ENCODE peak calls at places on chromosome 11, in nine cellular contexts. One of them, this sample, is unnamed.

GRCh38 chr11:122796128-122796717 is 42.1 kb upstream of the CRTAM start:
- DNase-seq in sigmoid colon: no peak
- DNase-seq in WTC11: peak
- DNase-seq in tibial artery: no peak
- DNase-seq in psoas muscle: peak
- DNase-seq in fibroblast of pulmonary artery: peak
- DNase-seq in mammary epithelial cell: no peak
- DNase-seq in astrocyte of the spinal cord: no peak
- DNase-seq in heart right ventricle: peak
- DNase-seq in this sample: peak

GRCh38 chr11:131122448-131122847 is 206.2 kb upstream of the SNX19 start:
- DNase-seq in tibial artery: no peak
- DNase-seq in heart right ventricle: no peak
- DNase-seq in fibroblast of pulmonary artery: no peak
- DNase-seq in WTC11: no peak
- DNase-seq in sigmoid colon: no peak
- DNase-seq in mammary epithelial cell: no peak
- DNase-seq in psoas muscle: no peak
- DNase-seq in astrocyte of the spinal cord: no peak
- DNase-seq in this sample: no peak

GRCh38 chr11:61797263-61797944 is 4.7 kb downstream of the FEN1 start:
- DNase-seq in heart right ventricle: peak
- DNase-seq in mammary epithelial cell: peak
- DNase-seq in tibial artery: peak
- DNase-seq in WTC11: peak
- DNase-seq in psoas muscle: peak
- DNase-seq in fibroblast of pulmonary artery: peak
- DNase-seq in sigmoid colon: peak
- DNase-seq in astrocyte of the spinal cord: peak
- DNase-seq in this sample: peak

GRCh38 chr11:124920870-124921609 is 2.0 kb downstream of the HEPN1 start:
- DNase-seq in astrocyte of the spinal cord: peak
- DNase-seq in tibial artery: peak
- DNase-seq in psoas muscle: peak
- DNase-seq in fibroblast of pulmonary artery: peak
- DNase-seq in WTC11: peak
- DNase-seq in heart right ventricle: peak
- DNase-seq in mammary epithelial cell: peak
- DNase-seq in sigmoid colon: peak
- DNase-seq in this sample: peak

GRCh38 chr11:133821776-133822175 is 23.5 kb downstream of the SPATA19 start:
- DNase-seq in psoas muscle: no peak
- DNase-seq in fibroblast of pulmonary artery: peak
- DNase-seq in heart right ventricle: peak
- DNase-seq in astrocyte of the spinal cord: no peak
- DNase-seq in tibial artery: no peak
- DNase-seq in mammary epithelial cell: no peak
- DNase-seq in WTC11: peak
- DNase-seq in sigmoid colon: no peak
- DNase-seq in this sample: peak

GRCh38 chr11:11740081-11740702 is 101.6 kb upstream of the USP47 start:
- DNase-seq in heart right ventricle: no peak
- DNase-seq in psoas muscle: no peak
- DNase-seq in mammary epithelial cell: no peak
- DNase-seq in sigmoid colon: no peak
- DNase-seq in astrocyte of the spinal cord: no peak
- DNase-seq in fibroblast of pulmonary artery: no peak
- DNase-seq in WTC11: no peak
- DNase-seq in tibial artery: no peak
- DNase-seq in this sample: no peak

GRCh38 chr11:11972942-11973341 is 35.5 kb downstream of the DKK3 start:
- DNase-seq in sigmoid colon: no peak
- DNase-seq in psoas muscle: no peak
- DNase-seq in heart right ventricle: no peak
- DNase-seq in mammary epithelial cell: no peak
- DNase-seq in astrocyte of the spinal cord: no peak
- DNase-seq in tibial artery: no peak
- DNase-seq in WTC11: no peak
- DNase-seq in fibroblast of pulmonary artery: no peak
- DNase-seq in this sample: no peak

GRCh38 chr11:124831897-124832296 is 31.7 kb upstream of the MSANTD2 start:
- DNase-seq in mammary epithelial cell: no peak
- DNase-seq in WTC11: no peak
- DNase-seq in psoas muscle: no peak
- DNase-seq in astrocyte of the spinal cord: no peak
- DNase-seq in heart right ventricle: no peak
- DNase-seq in sigmoid colon: no peak
- DNase-seq in tibial artery: no peak
- DNase-seq in fibroblast of pulmonary artery: no peak
- DNase-seq in this sample: no peak

GRCh38 chr11:131658952-131659351 is 288.5 kb downstream of the NTM start:
- DNase-seq in mammary epithelial cell: no peak
- DNase-seq in fibroblast of pulmonary artery: no peak
- DNase-seq in WTC11: no peak
- DNase-seq in psoas muscle: no peak
- DNase-seq in tibial artery: no peak
- DNase-seq in heart right ventricle: no peak
- DNase-seq in astrocyte of the spinal cord: no peak
- DNase-seq in sigmoid colon: no peak
- DNase-seq in this sample: no peak

GRCh38 chr11:60754887-60755286 is 1.8 kb upstream of the MS4A15 start:
- DNase-seq in tibial artery: no peak
- DNase-seq in psoas muscle: no peak
- DNase-seq in WTC11: no peak
- DNase-seq in mammary epithelial cell: no peak
- DNase-seq in fibroblast of pulmonary artery: no peak
- DNase-seq in sigmoid colon: no peak
- DNase-seq in heart right ventricle: no peak
- DNase-seq in astrocyte of the spinal cord: no peak
- DNase-seq in this sample: no peak

GRCh38 chr11:60753309-60753708 is 3.4 kb upstream of the MS4A15 start:
- DNase-seq in fibroblast of pulmonary artery: no peak
- DNase-seq in tibial artery: peak
- DNase-seq in sigmoid colon: no peak
- DNase-seq in WTC11: no peak
- DNase-seq in astrocyte of the spinal cord: no peak
- DNase-seq in mammary epithelial cell: no peak
- DNase-seq in psoas muscle: no peak
- DNase-seq in heart right ventricle: no peak
- DNase-seq in this sample: no peak

GRCh38 chr11:60757231-60757800 is 649 bp downstream of the MS4A15 start:
- DNase-seq in heart right ventricle: no peak
- DNase-seq in sigmoid colon: no peak
- DNase-seq in tibial artery: no peak
- DNase-seq in mammary epithelial cell: no peak
- DNase-seq in psoas muscle: no peak
- DNase-seq in fibroblast of pulmonary artery: no peak
- DNase-seq in WTC11: no peak
- DNase-seq in astrocyte of the spinal cord: no peak
- DNase-seq in this sample: no peak

GRCh38 chr11:60761436-60762190 is 4.9 kb downstream of the MS4A15 start:
- DNase-seq in psoas muscle: no peak
- DNase-seq in WTC11: no peak
- DNase-seq in astrocyte of the spinal cord: no peak
- DNase-seq in mammary epithelial cell: no peak
- DNase-seq in fibroblast of pulmonary artery: no peak
- DNase-seq in heart right ventricle: no peak
- DNase-seq in sigmoid colon: no peak
- DNase-seq in tibial artery: no peak
- DNase-seq in this sample: no peak

DNA sequence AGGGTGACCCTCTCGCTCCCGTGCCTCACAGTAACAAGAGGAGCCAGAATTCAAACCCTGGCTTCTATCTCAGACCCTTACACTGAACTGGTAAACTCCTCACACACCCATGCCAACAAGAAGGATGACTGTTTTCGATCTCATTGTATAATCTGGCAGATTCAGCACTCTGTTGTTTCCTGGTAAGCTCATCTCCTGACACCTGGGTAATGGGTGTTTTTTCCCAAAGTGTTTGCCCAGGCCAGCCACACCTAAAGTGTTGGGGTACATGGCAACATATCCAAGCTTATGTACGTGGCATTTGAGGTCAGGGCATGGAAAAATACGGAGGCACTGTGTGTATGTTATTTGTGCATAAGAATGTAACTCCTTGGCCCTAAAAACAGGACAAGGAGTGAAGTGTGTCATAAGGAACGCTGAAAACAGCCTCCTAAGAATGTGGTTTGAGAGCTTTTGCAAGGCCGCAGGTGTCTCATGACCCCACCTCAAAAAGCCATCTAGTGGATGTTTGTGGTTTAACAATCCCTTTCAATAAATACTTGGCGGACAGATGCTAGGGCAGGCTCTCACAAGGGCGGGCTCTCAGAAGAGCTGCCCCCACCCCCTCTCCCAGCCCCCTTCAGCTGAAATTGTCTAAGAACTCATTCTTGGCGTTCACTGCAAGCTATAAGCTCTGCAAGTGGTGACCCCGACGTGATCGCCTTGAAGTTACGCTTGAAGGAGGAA is at the start of gene MS4A15:
- DNase-seq in heart right ventricle: no peak
- DNase-seq in WTC11: no peak
- DNase-seq in sigmoid colon: no peak
- DNase-seq in astrocyte of the spinal cord: peak
- DNase-seq in psoas muscle: no peak
- DNase-seq in tibial artery: no peak
- DNase-seq in fibroblast of pulmonary artery: peak
- DNase-seq in mammary epithelial cell: peak
- DNase-seq in this sample: no peak
- TF ChIP-seq CTCF in heart right ventricle: no peak
- TF ChIP-seq CTCF in WTC11: peak
- TF ChIP-seq CTCF in sigmoid colon: no peak
- TF ChIP-seq CTCF in astrocyte of the spinal cord: peak
- TF ChIP-seq CTCF in psoas muscle: no peak
- TF ChIP-seq CTCF in tibial artery: no peak
- TF ChIP-seq CTCF in fibroblast of pulmonary artery: peak
- TF ChIP-seq CTCF in mammary epithelial cell: peak
- TF ChIP-seq CTCF in this sample: peak

DNA sequence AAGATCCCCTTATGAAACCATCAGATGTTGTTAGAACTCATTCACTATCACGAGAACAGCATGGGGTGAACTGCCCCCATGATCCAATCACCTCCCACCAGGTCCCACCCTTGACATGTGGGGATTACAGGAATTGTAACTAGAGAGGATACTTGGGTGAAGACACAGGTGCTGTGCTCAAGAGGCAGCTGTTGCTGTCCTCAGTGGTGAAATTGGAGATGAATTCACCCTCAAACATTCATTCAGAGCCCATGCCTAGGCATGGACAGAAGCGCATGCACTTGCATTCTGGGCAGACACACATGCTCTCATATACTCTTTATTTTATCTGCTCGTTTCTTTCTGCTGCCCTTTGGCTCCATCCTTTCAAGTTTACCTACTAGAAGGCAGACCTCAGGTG is 385.0 kb downstream of the INSC start:
- DNase-seq in tibial artery: no peak
- DNase-seq in sigmoid colon: no peak
- DNase-seq in astrocyte of the spinal cord: no peak
- DNase-seq in psoas muscle: no peak
- DNase-seq in heart right ventricle: no peak
- DNase-seq in fibroblast of pulmonary artery: no peak
- DNase-seq in mammary epithelial cell: no peak
- DNase-seq in WTC11: no peak
- DNase-seq in this sample: no peak
- TF ChIP-seq CTCF in tibial artery: no peak
- TF ChIP-seq CTCF in sigmoid colon: no peak
- TF ChIP-seq CTCF in astrocyte of the spinal cord: no peak
- TF ChIP-seq CTCF in psoas muscle: no peak
- TF ChIP-seq CTCF in heart right ventricle: no peak
- TF ChIP-seq CTCF in fibroblast of pulmonary artery: no peak
- TF ChIP-seq CTCF in mammary epithelial cell: no peak
- TF ChIP-seq CTCF in WTC11: no peak
- TF ChIP-seq CTCF in this sample: no peak

DNA sequence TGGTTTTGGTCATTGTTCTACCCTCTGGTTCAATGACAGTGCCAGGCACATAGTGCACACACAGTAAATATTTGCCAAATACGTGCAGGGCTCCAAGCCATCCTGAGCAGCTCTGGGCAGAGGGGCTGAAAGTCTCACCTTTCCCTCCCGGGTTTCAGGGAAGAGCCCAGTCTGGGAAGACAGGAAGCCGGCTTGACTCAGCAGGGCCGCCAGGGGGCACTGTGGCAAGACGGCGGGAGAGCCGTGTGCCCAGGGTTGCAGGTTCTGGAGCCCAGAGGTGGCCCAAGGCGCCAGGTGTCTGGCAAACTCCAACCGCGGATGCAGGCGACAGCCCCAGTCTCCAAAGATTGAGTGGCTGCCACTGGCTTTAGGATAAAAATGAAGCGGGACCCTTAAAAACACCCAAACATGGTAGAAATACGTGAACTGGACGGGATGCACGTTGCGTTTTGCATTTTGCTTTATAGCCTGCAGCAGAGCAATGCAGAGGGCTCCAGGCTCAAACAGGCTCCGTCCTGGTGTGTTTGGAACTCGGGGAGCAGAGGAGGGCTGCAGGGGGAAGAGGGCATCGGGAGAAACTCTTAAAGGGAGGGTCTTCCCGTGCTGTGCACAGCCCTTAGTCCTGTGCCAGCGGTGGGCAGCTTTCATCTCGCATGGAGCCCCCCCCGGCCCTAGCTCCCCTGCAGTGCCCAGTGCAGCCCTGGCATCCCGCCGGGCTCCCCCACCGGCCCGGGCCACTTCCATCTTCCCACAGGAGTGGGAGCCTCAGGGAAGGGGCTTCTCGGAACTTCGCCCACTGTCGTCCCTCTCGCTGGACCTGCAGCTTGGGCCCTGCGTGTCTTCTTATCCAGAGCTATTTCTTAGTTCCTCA is 10.7 kb downstream of the KRTAP5-5 start:
- DNase-seq in psoas muscle: no peak
- DNase-seq in WTC11: peak
- DNase-seq in sigmoid colon: peak
- DNase-seq in astrocyte of the spinal cord: no peak
- DNase-seq in heart right ventricle: no peak
- DNase-seq in fibroblast of pulmonary artery: peak
- DNase-seq in tibial artery: no peak
- DNase-seq in mammary epithelial cell: peak
- DNase-seq in this sample: peak
- TF ChIP-seq CTCF in psoas muscle: peak
- TF ChIP-seq CTCF in WTC11: peak
- TF ChIP-seq CTCF in sigmoid colon: no peak
- TF ChIP-seq CTCF in astrocyte of the spinal cord: peak
- TF ChIP-seq CTCF in heart right ventricle: peak
- TF ChIP-seq CTCF in fibroblast of pulmonary artery: peak
- TF ChIP-seq CTCF in tibial artery: peak
- TF ChIP-seq CTCF in mammary epithelial cell: peak
- TF ChIP-seq CTCF in this sample: peak

DNA sequence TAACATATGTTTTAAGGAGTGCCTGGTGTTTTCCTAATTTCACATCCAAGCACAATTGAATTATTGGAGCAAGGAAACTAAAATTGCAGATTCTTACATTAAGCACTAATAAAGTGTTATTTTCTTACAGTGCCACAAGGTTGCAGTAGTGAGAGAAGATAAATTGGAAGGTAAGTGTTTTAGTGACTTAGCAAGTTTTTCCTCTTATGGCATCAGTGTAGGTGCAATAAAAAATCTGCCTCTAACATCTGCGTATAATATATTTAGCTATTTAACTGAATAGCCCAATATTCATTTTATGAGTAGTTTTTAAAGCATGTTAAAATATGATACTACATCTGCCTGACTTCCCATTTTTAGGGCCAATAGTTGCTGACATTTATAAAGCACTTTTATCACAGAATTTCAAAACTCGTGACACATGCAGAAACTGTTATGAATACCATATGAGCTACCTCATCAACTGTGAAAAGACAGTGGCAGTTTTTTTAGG is 19.0 kb downstream of the POLD3 start:
- DNase-seq in sigmoid colon: no peak
- DNase-seq in fibroblast of pulmonary artery: peak
- DNase-seq in mammary epithelial cell: peak
- DNase-seq in heart right ventricle: no peak
- DNase-seq in tibial artery: no peak
- DNase-seq in astrocyte of the spinal cord: peak
- DNase-seq in psoas muscle: no peak
- DNase-seq in WTC11: no peak
- DNase-seq in this sample: peak
- TF ChIP-seq CTCF in sigmoid colon: peak
- TF ChIP-seq CTCF in fibroblast of pulmonary artery: peak
- TF ChIP-seq CTCF in mammary epithelial cell: peak
- TF ChIP-seq CTCF in heart right ventricle: peak
- TF ChIP-seq CTCF in tibial artery: peak
- TF ChIP-seq CTCF in astrocyte of the spinal cord: peak
- TF ChIP-seq CTCF in psoas muscle: peak
- TF ChIP-seq CTCF in WTC11: no peak
- TF ChIP-seq CTCF in this sample: peak